ENCODE peak calls at places on chromosomes 4 and X, in four cellular contexts. One of them, this sample, is unnamed.
A peak's percentile ranks its signal among the peaks of the same experiment; 100 is the strongest.

GRCh38 chr4:182297659-182298058 is 54.5 kb downstream of the TENM3 start:
- DNase-seq in mammary epithelial cell: peak; percentile 41
- DNase-seq in stimulated activated CD8-positive, alpha-beta memory T cell treated with anti-CD3 and anti-CD28 coated beads, Interleukin-2, amount 100 ng/mL, for 1 hour: no peak
- DNase-seq in effector memory CD8-positive, alpha-beta T cell: no peak
- DNase-seq in this sample: no peak

GRCh38 chr4:3862640-3863420 is 96.6 kb downstream of the ADRA2C start:
- DNase-seq in mammary epithelial cell: no peak
- DNase-seq in stimulated activated CD8-positive, alpha-beta memory T cell treated with anti-CD3 and anti-CD28 coated beads, Interleukin-2, amount 100 ng/mL, for 1 hour: no peak
- DNase-seq in effector memory CD8-positive, alpha-beta T cell: no peak
- DNase-seq in this sample: no peak

GRCh38 chr4:21090098-21090666 is 389.9 kb downstream of the PACRGL start:
- DNase-seq in stimulated activated CD8-positive, alpha-beta memory T cell treated with anti-CD3 and anti-CD28 coated beads, Interleukin-2, amount 100 ng/mL, for 1 hour: no peak
- DNase-seq in mammary epithelial cell: no peak
- DNase-seq in effector memory CD8-positive, alpha-beta T cell: no peak
- DNase-seq in this sample: no peak

GRCh38 chrX:12999422-12999821 is 24.5 kb downstream of the TMSB4X start:
- DNase-seq in effector memory CD8-positive, alpha-beta T cell: no peak
- DNase-seq in stimulated activated CD8-positive, alpha-beta memory T cell treated with anti-CD3 and anti-CD28 coated beads, Interleukin-2, amount 100 ng/mL, for 1 hour: no peak
- DNase-seq in mammary epithelial cell: no peak
- DNase-seq in this sample: no peak

GRCh38 chrX:118116308-118117068 is at the start of gene KLHL13:
- DNase-seq in stimulated activated CD8-positive, alpha-beta memory T cell treated with anti-CD3 and anti-CD28 coated beads, Interleukin-2, amount 100 ng/mL, for 1 hour: no peak
- DNase-seq in mammary epithelial cell: peak; percentile 28
- DNase-seq in effector memory CD8-positive, alpha-beta T cell: no peak
- DNase-seq in this sample: no peak

GRCh38 chr4:170234800-170235199 is 145.0 kb upstream of the AADAT start:
- DNase-seq in effector memory CD8-positive, alpha-beta T cell: no peak
- DNase-seq in stimulated activated CD8-positive, alpha-beta memory T cell treated with anti-CD3 and anti-CD28 coated beads, Interleukin-2, amount 100 ng/mL, for 1 hour: no peak
- DNase-seq in mammary epithelial cell: no peak
- DNase-seq in this sample: no peak

GRCh38 chrX:112769034-112769433 is 71.6 kb downstream of the AMOT start:
- DNase-seq in effector memory CD8-positive, alpha-beta T cell: no peak
- DNase-seq in stimulated activated CD8-positive, alpha-beta memory T cell treated with anti-CD3 and anti-CD28 coated beads, Interleukin-2, amount 100 ng/mL, for 1 hour: no peak
- DNase-seq in mammary epithelial cell: no peak
- DNase-seq in this sample: no peak

GRCh38 chr4:37268311-37268710 is 23.8 kb downstream of the NWD2 start:
- DNase-seq in effector memory CD8-positive, alpha-beta T cell: no peak
- DNase-seq in mammary epithelial cell: no peak
- DNase-seq in stimulated activated CD8-positive, alpha-beta memory T cell treated with anti-CD3 and anti-CD28 coated beads, Interleukin-2, amount 100 ng/mL, for 1 hour: no peak
- DNase-seq in this sample: no peak

GRCh38 chr4:85762204-85762884 is 287.4 kb downstream of the ARHGAP24 start:
- DNase-seq in mammary epithelial cell: no peak
- DNase-seq in effector memory CD8-positive, alpha-beta T cell: no peak
- DNase-seq in stimulated activated CD8-positive, alpha-beta memory T cell treated with anti-CD3 and anti-CD28 coated beads, Interleukin-2, amount 100 ng/mL, for 1 hour: no peak
- DNase-seq in this sample: peak; percentile 65

GRCh38 chr4:169099775-169100180 is 89.7 kb upstream of the CBR4 start:
- DNase-seq in mammary epithelial cell: no peak
- DNase-seq in effector memory CD8-positive, alpha-beta T cell: no peak
- DNase-seq in stimulated activated CD8-positive, alpha-beta memory T cell treated with anti-CD3 and anti-CD28 coated beads, Interleukin-2, amount 100 ng/mL, for 1 hour: no peak
- DNase-seq in this sample: no peak

GRCh38 chr4:186204103-186204559 is 12.8 kb downstream of the CYP4V2 start:
- DNase-seq in mammary epithelial cell: no peak
- DNase-seq in stimulated activated CD8-positive, alpha-beta memory T cell treated with anti-CD3 and anti-CD28 coated beads, Interleukin-2, amount 100 ng/mL, for 1 hour: peak; percentile 39
- DNase-seq in effector memory CD8-positive, alpha-beta T cell: no peak
- DNase-seq in this sample: no peak